ENCODE peak calls at places on chromosomes 7 and 10, in ten cellular contexts. D is IMR-90, J is HCT116, R is adrenal gland, T is heart left ventricle, A is spleen, C is ovary, X is transverse colon, Z is esophagus squamous epithelium, E is uterus. P is an unnamed sample.

GRCh38 chr7:9106747-9107146 is 673.3 kb downstream of the NXPH1 start:
- DNase-seq in R (no peak), D (no peak), Z (no peak), T (no peak), X (no peak), A (no peak), C (no peak), E (no peak), J (no peak), P (no peak)

GRCh38 chr7:16634292-16634738 is 11.2 kb downstream of the ANKMY2 start:
- DNase-seq in X (peak), J (no peak), T (no peak), R (peak), E (peak), D (no peak), A (no peak), C (no peak), Z (no peak), P (peak)

GRCh38 chr10:129035052-129035805 is 431.8 kb upstream of the MGMT start:
- DNase-seq in C (no peak), J (no peak), D (no peak), T (no peak), Z (no peak), X (peak), R (no peak), A (peak), E (no peak), P (peak)

GRCh38 chr7:75811894-75812678 is 1.5 kb downstream of the CCL24 start:
- DNase-seq in X (no peak), Z (no peak), D (no peak), R (no peak), E (no peak), C (no peak), J (no peak), T (no peak), A (no peak), P (no peak)

GRCh38 chr10:788796-789748 is 99.6 kb upstream of the DIP2C start:
- DNase-seq in X (peak), Z (no peak), R (peak), A (peak), C (peak), E (no peak), D (peak), J (peak), T (no peak), P (peak)

GRCh38 chr7:7962851-7963250 is 5.7 kb upstream of the GLCCI1 start:
- DNase-seq in D (peak), J (no peak), Z (no peak), R (no peak), A (no peak), X (no peak), C (no peak), T (no peak), E (no peak), P (no peak)

GRCh38 chr7:25009271-25009670 is 29.3 kb upstream of the OSBPL3 start:
- DNase-seq in A (no peak), D (peak), Z (no peak), T (no peak), J (no peak), C (no peak), E (no peak), R (no peak), X (no peak), P (no peak)

GRCh38 chr10:22676435-22676834 is 37.9 kb downstream of the PIP4K2A start:
- DNase-seq in J (no peak), E (no peak), C (no peak), Z (no peak), A (no peak), D (no peak), X (no peak), T (no peak), R (no peak), P (no peak)

GRCh38 chr10:18240185-18240882 is 100.1 kb downstream of the CACNB2 start:
- DNase-seq in J (no peak), A (no peak), D (no peak), R (peak), X (no peak), C (no peak), E (no peak), T (peak), Z (no peak), P (no peak)

GRCh38 chr7:132456418-132456817 is 119.9 kb downstream of the PLXNA4 start:
- DNase-seq in J (no peak), A (no peak), T (no peak), E (no peak), X (no peak), C (no peak), D (no peak), R (no peak), Z (no peak), P (no peak)

GRCh38 chr7:80380957-80381356 is 130.9 kb downstream of the GNAT3 start:
- DNase-seq in E (no peak), X (no peak), D (no peak), A (no peak), T (no peak), R (no peak), Z (no peak), C (no peak), J (no peak), P (no peak)

GRCh38 chr7:149670288-149670687 is 103.1 kb downstream of the ZNF467 start:
- DNase-seq in X (peak), T (peak), E (no peak), D (peak), J (no peak), A (no peak), Z (no peak), C (no peak), R (peak), P (no peak)

GRCh38 chr10:60644436-60645130 is 133.7 kb upstream of the CDK1 start:
- DNase-seq in C (no peak), A (no peak), Z (no peak), J (no peak), T (no peak), D (no peak), X (no peak), E (no peak), R (no peak), P (no peak)

GRCh38 chr10:105843786-105844560 is 1202.9 kb downstream of the SORCS3 start:
- DNase-seq in X (no peak), E (no peak), Z (no peak), T (no peak), A (no peak), J (no peak), C (no peak), D (no peak), R (no peak), P (no peak)

GRCh38 chr10:91680521-91680920 is 47.6 kb upstream of the PPP1R3C start:
- DNase-seq in J (no peak), E (no peak), R (no peak), Z (no peak), X (no peak), A (no peak), T (no peak), D (peak), C (no peak), P (no peak)

GRCh38 chr10:96305019-96305418 is 785 bp downstream of the DNTT start:
- DNase-seq in R (no peak), Z (no peak), A (no peak), E (no peak), J (no peak), T (no peak), X (no peak), D (no peak), C (no peak), P (no peak)

GRCh38 chr7:154304231-154304630 is 252.0 kb downstream of the DPP6 start:
- DNase-seq in R (no peak), J (no peak), X (no peak), C (no peak), A (no peak), E (no peak), D (no peak), T (no peak), Z (no peak), P (no peak)

GRCh38 chr10:86361134-86362128 is 5.2 kb downstream of the GRID1 start:
- DNase-seq in Z (no peak), A (peak), R (peak), D (no peak), J (no peak), X (peak), C (no peak), T (peak), E (no peak), P (peak)

GRCh38 chr10:71138126-71138860 is 74.1 kb upstream of the UNC5B start:
- DNase-seq in Z (no peak), T (peak), J (no peak), A (no peak), C (no peak), X (no peak), R (no peak), D (no peak), E (no peak), P (no peak)

GRCh38 chr10:6123467-6124042 is 34.7 kb downstream of the RBM17 start:
- DNase-seq in A (no peak), C (no peak), X (no peak), Z (no peak), D (peak), R (no peak), J (no peak), E (no peak), T (no peak), P (peak)

GRCh38 chr7:156759579-156760202 is 119.1 kb downstream of the RNF32 start:
- DNase-seq in E (no peak), J (no peak), C (no peak), A (no peak), D (no peak), R (no peak), X (no peak), T (no peak), Z (no peak), P (no peak)

GRCh38 chr7:46071076-46071475 is 150.0 kb upstream of the IGFBP3 start:
- DNase-seq in E (no peak), Z (no peak), R (peak), D (no peak), X (no peak), A (no peak), J (no peak), T (no peak), C (no peak), P (no peak)

GRCh38 chr10:86964061-86964846 is 4.0 kb upstream of the ADIRF start:
- DNase-seq in X (no peak), E (no peak), T (peak), C (peak), D (no peak), R (peak), J (no peak), A (peak), Z (no peak), P (peak)

GRCh38 chr7:5532520-5533335 is 109.1 kb upstream of the TNRC18 start:
- DNase-seq in D (no peak), A (peak), E (peak), T (peak), J (no peak), C (peak), R (peak), Z (no peak), X (peak), P (peak)

GRCh38 chr7:5526190-5527037 is 102.8 kb upstream of the TNRC18 start:
- DNase-seq in X (peak), R (peak), J (no peak), C (peak), T (peak), Z (no peak), D (peak), A (peak), E (peak), P (peak)

GRCh38 chr7:5528815-5529442 is 105.3 kb upstream of the TNRC18 start:
- DNase-seq in E (no peak), D (no peak), J (no peak), X (no peak), R (no peak), C (peak), T (peak), Z (no peak), A (no peak), P (no peak)

GRCh38 chr7:5525271-5526189 is 101.9 kb upstream of the TNRC18 start:
- DNase-seq in C (no peak), Z (no peak), D (peak), R (peak), T (peak), A (no peak), X (peak), E (peak), J (peak), P (no peak)

DNA sequence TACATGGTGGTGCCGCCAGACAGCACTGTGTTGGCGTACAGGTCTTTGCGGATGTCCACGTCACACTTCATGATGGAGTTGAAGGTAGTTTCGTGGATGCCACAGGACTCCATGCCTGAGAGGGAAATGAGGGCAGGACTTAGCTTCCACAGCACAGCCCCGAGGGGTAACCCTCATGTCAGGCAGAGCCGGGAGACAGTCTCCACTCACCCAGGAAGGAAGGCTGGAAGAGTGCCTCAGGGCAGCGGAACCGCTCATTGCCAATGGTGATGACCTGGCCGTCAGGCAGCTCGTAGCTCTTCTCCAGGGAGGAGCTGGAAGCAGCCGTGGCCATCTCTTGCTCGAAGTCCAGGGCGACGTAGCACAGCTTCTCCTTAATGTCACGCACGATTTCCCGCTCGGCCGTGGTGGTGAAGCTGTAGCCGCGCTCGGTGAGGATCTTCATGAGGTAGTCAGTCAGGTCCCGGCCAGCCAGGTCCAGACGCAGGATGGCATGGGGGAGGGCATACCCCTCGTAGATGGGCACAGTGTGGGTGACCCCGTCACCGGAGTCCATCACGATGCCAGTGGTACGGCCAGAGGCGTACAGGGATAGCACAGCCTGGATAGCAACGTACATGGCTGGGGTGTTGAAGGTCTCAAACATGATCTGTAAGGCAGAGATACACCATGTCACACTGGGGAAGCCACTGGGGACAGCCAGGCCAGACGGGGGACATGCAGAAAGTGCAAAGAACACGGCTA is 104.6 kb upstream of the TNRC18 start:
- DNase-seq in D (peak), E (peak), A (peak), C (peak), J (no peak), X (peak), T (peak), Z (no peak), R (peak), P (peak)
- TF ChIP-seq POLR2A in D (peak), E (no peak), A (peak), C (no peak), J (no peak), X (no peak), T (peak), Z (no peak), R (no peak), P (no peak)

GRCh38 chr10:132362151-132362611 is 30.2 kb downstream of the LRRC27 start:
- DNase-seq in R (no peak), J (no peak), D (no peak), C (no peak), Z (no peak), A (peak), E (no peak), X (no peak), T (no peak), P (no peak)

GRCh38 chr10:132364594-132364970 is 32.4 kb upstream of the PWWP2B start:
- DNase-seq in X (no peak), D (no peak), R (no peak), A (peak), Z (no peak), C (no peak), T (no peak), J (no peak), E (peak), P (no peak)

GRCh38 chr10:132363921-132364593 is 32.1 kb downstream of the LRRC27 start:
- DNase-seq in T (no peak), D (no peak), C (no peak), Z (no peak), E (peak), J (no peak), R (no peak), X (no peak), A (peak), P (no peak)

GRCh38 chr10:132365102-132365501 is 31.9 kb upstream of the PWWP2B start:
- DNase-seq in T (no peak), A (peak), X (no peak), J (no peak), D (no peak), Z (no peak), C (no peak), E (no peak), R (no peak), P (peak)

GRCh38 chr10:132363376-132363775 is 31.4 kb downstream of the LRRC27 start:
- DNase-seq in E (no peak), R (no peak), A (peak), D (no peak), X (no peak), T (no peak), C (no peak), Z (no peak), J (no peak), P (no peak)
- H3K4me3 ChIP-seq in E (no peak), R (no peak), A (no peak), D (no peak), X (no peak), T (no peak), C (no peak), Z (no peak), J (no peak), P (no peak)

GRCh38 chr10:47337243-47337642 is 10.9 kb upstream of the RBP3 start:
- DNase-seq in T (no peak), E (no peak), X (no peak), J (no peak), R (no peak), A (no peak), C (no peak), D (no peak), Z (no peak), P (no peak)
- TF ChIP-seq CTCF in T (no peak), E (no peak), X (no peak), J (no peak), R (no peak), A (no peak), C (no peak), D (no peak), Z (no peak), P (no peak)

DNA sequence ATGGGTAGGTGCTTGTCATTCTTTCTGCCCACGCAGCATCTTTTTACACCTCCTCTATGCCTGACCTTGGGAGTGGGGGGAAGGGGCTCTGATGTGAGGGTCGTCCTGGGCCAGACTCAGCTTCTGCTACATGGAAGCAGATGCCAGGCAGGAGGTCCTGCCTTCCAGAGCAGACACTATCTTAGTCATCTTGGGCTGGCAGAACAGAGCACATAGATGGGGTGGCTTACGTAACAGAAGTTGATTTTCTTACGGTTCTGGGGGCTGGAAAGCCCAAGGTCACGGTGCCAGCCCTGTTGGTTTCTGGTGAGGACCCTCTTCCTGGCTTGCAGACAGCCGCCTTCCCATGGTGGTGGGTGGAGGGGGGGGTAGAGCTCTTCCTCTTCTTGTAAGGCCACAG is 159.0 kb downstream of the PRKAG2 start:
- DNase-seq in T (no peak), Z (no peak), R (no peak), X (no peak), C (no peak), E (no peak), D (no peak), J (no peak), A (no peak), P (no peak)
- TF ChIP-seq POLR2A in T (no peak), Z (no peak), R (no peak), X (no peak), C (no peak), E (no peak), D (no peak), J (no peak), A (no peak), P (no peak)

GRCh38 chr7:122303971-122304603 is 463 bp downstream of the FEZF1 start:
- DNase-seq in J (no peak), X (no peak), C (no peak), R (no peak), E (no peak), Z (no peak), A (peak), D (no peak), T (no peak), P (no peak)
- H3K4me3 ChIP-seq in J (peak), X (no peak), C (no peak), R (no peak), E (no peak), Z (peak), A (no peak), D (no peak), T (no peak), P (no peak)

P was measured in lower leg skin.